ENCODE peak calls at places on chromosomes 1 and 21, in four cellular contexts. One of them, this sample, is unnamed.

GRCh38 chr1:93635614-93636543 is 45.8 kb downstream of the BCAR3 start:
- DNase-seq in spleen: no peak
- DNase-seq in trophoblast cell: peak; percentile 57
- DNase-seq in adrenal gland: no peak
- DNase-seq in this sample: no peak

GRCh38 chr1:68085752-68086151 is 35.3 kb upstream of the DIRAS3 start:
- DNase-seq in spleen: no peak
- DNase-seq in trophoblast cell: no peak
- DNase-seq in adrenal gland: no peak
- DNase-seq in this sample: no peak

GRCh38 chr1:14909273-14909672 is 244.3 kb upstream of the TMEM51 start:
- DNase-seq in adrenal gland: no peak
- DNase-seq in trophoblast cell: no peak
- DNase-seq in spleen: no peak
- DNase-seq in this sample: no peak

GRCh38 chr1:26053718-26054572 is 8.0 kb upstream of the SLC30A2 start:
- DNase-seq in trophoblast cell: no peak
- DNase-seq in adrenal gland: no peak
- DNase-seq in spleen: no peak
- DNase-seq in this sample: no peak

GRCh38 chr21:33308586-33309490 is 15.9 kb upstream of the IFNAR1 start:
- DNase-seq in adrenal gland: no peak
- DNase-seq in trophoblast cell: peak; percentile 82
- DNase-seq in spleen: no peak
- DNase-seq in this sample: peak; percentile 99

GRCh38 chr1:149888999-149889289 is 10.4 kb upstream of the BOLA1 start:
- DNase-seq in trophoblast cell: peak; percentile 52
- DNase-seq in adrenal gland: peak; percentile 45
- DNase-seq in spleen: peak; percentile 50
- DNase-seq in this sample: peak; percentile 36

GRCh38 chr1:38289034-38289433 is 242.4 kb upstream of the POU3F1 start:
- DNase-seq in spleen: no peak
- DNase-seq in adrenal gland: no peak
- DNase-seq in trophoblast cell: no peak
- DNase-seq in this sample: no peak

GRCh38 chr1:236018885-236019453 is 45.9 kb downstream of the NID1 start:
- DNase-seq in trophoblast cell: peak; percentile 53
- DNase-seq in spleen: no peak
- DNase-seq in adrenal gland: peak; percentile 25
- DNase-seq in this sample: no peak

GRCh38 chr1:18537386-18538306 is 56.9 kb downstream of the KLHDC7A start:
- DNase-seq in adrenal gland: no peak
- DNase-seq in trophoblast cell: no peak
- DNase-seq in spleen: no peak
- DNase-seq in this sample: no peak

GRCh38 chr1:201019321-201019977 is 4.1 kb downstream of the KIF21B start:
- DNase-seq in adrenal gland: no peak
- DNase-seq in spleen: peak; percentile 97
- DNase-seq in trophoblast cell: peak; percentile 19
- DNase-seq in this sample: no peak

GRCh38 chr1:201020647-201021332 is 2.7 kb downstream of the KIF21B start:
- DNase-seq in spleen: peak; percentile 85
- DNase-seq in trophoblast cell: no peak
- DNase-seq in adrenal gland: no peak
- DNase-seq in this sample: no peak

GRCh38 chr1:201021333-201022177 is 2.0 kb downstream of the KIF21B start:
- DNase-seq in trophoblast cell: no peak
- DNase-seq in spleen: peak; percentile 84
- DNase-seq in adrenal gland: no peak
- DNase-seq in this sample: no peak

GRCh38 chr1:201022178-201022823 is 1.2 kb downstream of the KIF21B start:
- DNase-seq in spleen: no peak
- DNase-seq in adrenal gland: no peak
- DNase-seq in trophoblast cell: no peak
- DNase-seq in this sample: no peak

GRCh38 chr1:201020040-201020591 is 3.4 kb downstream of the KIF21B start:
- DNase-seq in trophoblast cell: no peak
- DNase-seq in adrenal gland: no peak
- DNase-seq in spleen: peak; percentile 87
- DNase-seq in this sample: no peak
- H3K4me1 ChIP-seq in trophoblast cell: peaks cover 4% of the 10 kb centered on the region
- H3K4me1 ChIP-seq in adrenal gland: peaks cover 5% of the 10 kb centered on the region
- H3K4me1 ChIP-seq in spleen: peaks cover 93% of the 10 kb centered on the region
- H3K4me1 ChIP-seq in this sample: peaks cover 42% of the 10 kb centered on the region

DNA sequence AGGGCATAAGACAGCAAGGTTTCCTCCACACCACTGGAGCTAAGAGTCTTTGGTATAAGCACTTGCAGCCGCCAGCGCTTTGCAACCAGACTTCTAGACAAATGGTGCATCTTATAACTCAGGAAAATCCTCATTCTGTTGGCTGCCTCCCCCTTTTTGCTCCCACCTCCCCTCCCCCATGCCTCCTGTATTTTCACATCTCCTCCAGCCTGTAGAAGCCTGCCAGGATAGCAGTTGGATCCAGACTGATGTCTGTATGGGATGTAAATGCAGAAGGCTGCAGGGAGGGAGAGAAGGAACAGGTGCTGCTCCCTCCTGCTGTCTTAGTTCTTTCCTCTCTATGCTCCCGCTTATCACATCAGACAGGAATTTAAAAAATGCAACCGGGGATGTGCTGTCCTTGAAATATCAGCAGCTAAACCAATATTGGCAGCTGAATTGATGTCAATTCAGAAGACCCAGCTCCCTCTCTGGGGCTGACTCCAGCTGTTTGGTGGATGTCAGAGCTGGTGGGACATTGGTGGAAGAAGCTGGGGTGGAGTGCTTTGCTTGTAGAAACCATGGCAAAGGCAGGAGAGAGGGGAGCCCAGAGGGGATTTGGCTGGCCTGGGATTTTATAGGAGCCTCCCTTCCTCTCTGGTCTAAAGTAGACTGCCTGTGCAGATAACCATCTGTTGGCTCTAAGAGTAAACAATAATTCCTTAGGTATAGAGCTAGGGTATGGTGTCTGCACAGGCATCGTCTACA is 53.5 kb downstream of the NFASC start:
- DNase-seq in adrenal gland: no peak
- DNase-seq in trophoblast cell: peak; percentile 27
- DNase-seq in spleen: no peak
- DNase-seq in this sample: peak; percentile 95
- H3K27ac ChIP-seq in adrenal gland: no peak overlapping the region
- H3K27ac ChIP-seq in trophoblast cell: no peak overlapping the region
- H3K27ac ChIP-seq in spleen: no peak overlapping the region
- H3K27ac ChIP-seq in this sample: peak overlapping the region; percentile 82

GRCh38 chr1:164165466-164165865 is 393.5 kb upstream of the PBX1 start:
- DNase-seq in adrenal gland: no peak
- DNase-seq in trophoblast cell: no peak
- DNase-seq in spleen: no peak
- DNase-seq in this sample: no peak

DNA sequence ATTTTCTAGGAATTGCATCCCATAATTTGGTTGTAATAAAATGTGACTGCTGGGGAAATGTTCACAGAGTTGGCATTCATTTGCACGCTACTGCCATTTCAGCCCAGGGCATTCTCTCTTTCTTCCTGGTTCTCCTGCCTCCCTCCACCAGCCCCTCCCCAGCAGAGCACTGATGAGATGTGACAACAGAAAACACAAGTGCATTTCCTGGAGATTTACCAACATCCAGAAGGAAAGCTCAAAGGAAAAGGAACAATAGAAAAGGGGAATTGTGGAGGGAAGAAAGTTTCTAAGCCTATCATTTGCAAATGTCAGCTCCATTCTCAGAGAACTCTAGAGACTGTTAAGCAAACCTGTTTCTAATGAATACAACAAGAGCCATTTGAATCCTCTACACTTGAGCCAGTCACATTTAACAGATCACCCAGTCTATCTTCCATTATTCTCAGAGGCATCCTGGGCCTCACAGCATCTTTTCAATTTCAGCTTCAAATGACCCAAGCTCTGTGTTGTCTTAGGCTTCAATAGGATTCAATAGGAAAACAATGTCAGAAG is 395.6 kb upstream of the PBX1 start:
- DNase-seq in spleen: no peak
- DNase-seq in trophoblast cell: no peak
- DNase-seq in adrenal gland: no peak
- DNase-seq in this sample: no peak
- H3K36me3 ChIP-seq in spleen: no peaks in the 10 kb centered on the region
- H3K36me3 ChIP-seq in trophoblast cell: no peaks in the 10 kb centered on the region
- H3K36me3 ChIP-seq in adrenal gland: no peaks in the 10 kb centered on the region
- H3K36me3 ChIP-seq in this sample: no peaks in the 10 kb centered on the region

DNA sequence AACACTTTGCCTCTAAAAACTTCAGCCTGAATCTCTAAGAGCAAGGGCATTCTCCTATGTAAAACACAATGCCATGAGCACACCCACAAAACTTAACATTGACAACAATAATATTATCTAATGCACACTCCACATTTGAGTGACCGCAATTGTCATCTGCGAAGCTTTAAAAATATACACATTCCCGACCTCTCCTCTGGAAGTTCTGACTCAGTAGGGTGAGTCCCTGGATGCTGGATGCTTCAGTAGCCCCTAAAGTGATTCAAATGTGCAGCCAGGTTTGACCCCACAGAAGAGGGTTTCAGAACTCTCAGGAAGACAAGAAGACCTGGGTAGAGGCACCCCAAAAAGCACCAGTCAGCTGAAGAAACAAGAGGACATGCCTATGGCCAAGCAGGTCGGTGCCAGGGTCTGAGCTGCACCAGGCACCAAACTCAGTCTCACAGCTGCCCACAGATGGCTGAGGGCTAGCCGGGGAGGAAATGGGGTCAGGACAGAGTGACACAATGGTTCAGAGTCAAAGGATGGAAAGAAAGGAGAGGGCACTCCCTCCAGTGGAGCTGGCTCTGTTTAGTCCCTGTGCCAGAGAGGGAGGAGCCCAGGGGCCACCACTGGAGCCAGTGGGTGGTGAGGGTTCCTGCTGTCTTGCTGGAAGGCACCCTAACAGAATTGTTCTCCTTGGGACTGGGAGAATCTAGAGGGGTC is 17.4 kb downstream of the PIK3C2B start:
- DNase-seq in adrenal gland: no peak
- DNase-seq in trophoblast cell: no peak
- DNase-seq in spleen: no peak
- DNase-seq in this sample: no peak
- H3K4me1 ChIP-seq in adrenal gland: peaks cover 10% of the 10 kb centered on the region
- H3K4me1 ChIP-seq in trophoblast cell: peaks cover 19% of the 10 kb centered on the region
- H3K4me1 ChIP-seq in spleen: peaks cover 91% of the 10 kb centered on the region
- H3K4me1 ChIP-seq in this sample: peaks cover 19% of the 10 kb centered on the region

DNA sequence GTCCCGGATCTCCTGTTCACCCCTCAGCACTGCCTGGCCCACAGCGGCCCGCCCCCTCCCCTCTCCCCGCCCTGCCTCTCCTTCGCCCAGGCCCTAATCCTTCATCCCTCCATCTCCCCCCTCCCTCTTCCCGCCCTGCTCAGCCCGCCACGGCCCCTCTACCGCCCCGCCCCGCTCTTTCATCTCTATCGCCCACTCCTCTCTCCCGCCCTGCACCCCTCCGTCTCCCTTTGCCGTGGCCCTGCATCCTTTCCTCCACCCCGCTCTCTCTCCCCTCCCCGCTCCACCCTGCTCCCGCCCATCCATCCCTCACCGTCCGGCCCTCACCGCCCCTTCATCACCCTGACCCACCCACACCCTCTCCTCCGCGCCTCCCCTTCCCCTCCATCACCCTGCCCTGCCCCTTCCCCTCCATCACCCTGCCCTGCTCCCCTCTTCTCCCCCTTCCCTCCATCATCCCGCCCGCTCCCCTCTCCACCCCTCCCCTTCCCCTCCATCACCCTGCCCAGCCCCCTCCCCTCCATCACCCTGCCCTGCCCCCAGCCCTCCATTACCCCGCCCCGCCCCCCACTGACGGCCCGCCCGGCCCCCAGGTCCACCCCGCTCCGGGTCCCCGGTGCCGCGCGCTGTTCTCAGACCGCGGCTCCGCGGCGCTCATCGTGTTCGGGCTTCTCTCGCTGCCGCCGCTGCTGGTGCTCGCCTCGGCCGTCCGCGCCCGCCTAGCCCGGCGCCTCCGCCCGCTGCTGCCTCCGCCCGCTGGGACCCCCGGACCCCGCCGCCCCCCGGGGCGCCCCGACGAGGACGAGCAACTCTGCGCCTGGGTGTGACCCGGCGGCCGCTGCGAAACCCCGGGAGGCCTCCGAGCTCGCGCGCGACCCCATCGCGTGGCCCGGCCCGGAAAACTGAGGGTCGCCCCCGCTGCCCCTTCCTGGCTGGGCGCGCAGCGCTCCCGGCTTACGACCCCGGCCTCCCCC is 6.2 kb upstream of the ANKRD65 start:
- DNase-seq in adrenal gland: no peak
- DNase-seq in spleen: peak; percentile 59
- DNase-seq in trophoblast cell: peak; percentile 26
- DNase-seq in this sample: peak; percentile 80
- H3K27ac ChIP-seq in adrenal gland: no peak overlapping the region
- H3K27ac ChIP-seq in spleen: no peak overlapping the region
- H3K27ac ChIP-seq in trophoblast cell: no peak overlapping the region
- H3K27ac ChIP-seq in this sample: no peak overlapping the region

This sample was measured in SJCRH30.